ENCODE peak calls at places on chromosomes 1 and 21, in five cellular contexts. B, Y, I, U and N are unnamed samples.

GRCh38 chr1:29269356-29269755 is 33.0 kb downstream of the PTPRU start:
- DNase-seq in B (no peak), Y (no peak), I (peak; percentile 35), U (peak; percentile 40), N (no peak)

GRCh38 chr1:153353226-153353947 is 4.3 kb upstream of the S100A9 start:
- DNase-seq in B (no peak), Y (no peak), I (no peak), U (no peak), N (no peak)

GRCh38 chr1:86687595-86687994 is 16.8 kb upstream of the SH3GLB1 start:
- DNase-seq in B (no peak), Y (no peak), I (no peak), U (peak; percentile 14), N (no peak)

GRCh38 chr1:12549106-12549459 is 68.9 kb downstream of the DHRS3 start:
- DNase-seq in B (no peak), Y (peak; percentile 65), I (peak; percentile 90), U (peak; percentile 75), N (no peak)

GRCh38 chr21:46585191-46585953 is 19.5 kb downstream of the S100B start:
- DNase-seq in B (no peak), Y (no peak), I (no peak), U (no peak), N (no peak)

GRCh38 chr21:38293113-38293512 is 36.3 kb downstream of the KCNJ15 start:
- DNase-seq in B (no peak), Y (peak; percentile 66), I (no peak), U (no peak), N (no peak)

GRCh38 chr21:31877558-31877957 is 4.7 kb downstream of the HUNK start:
- DNase-seq in B (no peak), Y (no peak), I (no peak), U (no peak), N (no peak)

GRCh38 chr21:17758703-17759102 is 60.5 kb downstream of the C21orf91 start:
- DNase-seq in B (no peak), Y (no peak), I (no peak), U (peak; percentile 30), N (no peak)

GRCh38 chr1:79797487-79797886 is 791.0 kb upstream of the ADGRL4 start:
- DNase-seq in B (no peak), Y (no peak), I (no peak), U (no peak), N (no peak)

GRCh38 chr1:220458936-220459335 is 69.0 kb upstream of the MARK1 start:
- DNase-seq in B (no peak), Y (no peak), I (no peak), U (peak; percentile 44), N (no peak)

GRCh38 chr1:32426489-32427255 is 32.4 kb upstream of the BSDC1 start:
- DNase-seq in B (no peak), Y (peak; percentile 51), I (no peak), U (peak; percentile 20), N (no peak)

GRCh38 chr1:61776091-61776490 is 33.8 kb downstream of the PATJ start:
- DNase-seq in B (no peak), Y (no peak), I (no peak), U (no peak), N (no peak)

GRCh38 chr1:10825592-10825991 is 29.1 kb upstream of the CASZ1 start:
- DNase-seq in B (no peak), Y (no peak), I (no peak), U (no peak), N (no peak)

GRCh38 chr1:24918370-24918769 is 11.7 kb downstream of the RUNX3 start:
- DNase-seq in B (no peak), Y (no peak), I (no peak), U (no peak), N (no peak)

GRCh38 chr1:147099192-147099591 is 73.1 kb downstream of the PRKAB2 start:
- DNase-seq in B (no peak), Y (no peak), I (no peak), U (no peak), N (no peak)

GRCh38 chr1:246104927-246105326 is 402.2 kb downstream of the SMYD3 start:
- DNase-seq in B (no peak), Y (no peak), I (no peak), U (no peak), N (no peak)

GRCh38 chr1:244291171-244291866 is 160.4 kb downstream of the ADSS2 start:
- DNase-seq in B (no peak), Y (no peak), I (no peak), U (no peak), N (no peak)

GRCh38 chr1:2233997-2234761 is 6.1 kb downstream of the SKI start:
- DNase-seq in B (no peak), Y (peak; percentile 93), I (peak; percentile 98), U (peak; percentile 99), N (no peak)

GRCh38 chr21:15022608-15023261 is 42.1 kb downstream of the NRIP1 start:
- DNase-seq in B (no peak), Y (no peak), I (no peak), U (peak; percentile 32), N (no peak)

GRCh38 chr1:226719596-226720386 is 19.3 kb downstream of the ITPKB start:
- DNase-seq in B (no peak), Y (no peak), I (no peak), U (no peak), N (no peak)

GRCh38 chr1:159113783-159114182 is 37.2 kb upstream of the AIM2 start:
- DNase-seq in B (no peak), Y (no peak), I (no peak), U (peak; percentile 26), N (no peak)
- H3K4me3 ChIP-seq in B (no peak overlapping the region), Y (no peak overlapping the region), I (no peak overlapping the region), U (no peak overlapping the region), N (no peak overlapping the region)

DNA sequence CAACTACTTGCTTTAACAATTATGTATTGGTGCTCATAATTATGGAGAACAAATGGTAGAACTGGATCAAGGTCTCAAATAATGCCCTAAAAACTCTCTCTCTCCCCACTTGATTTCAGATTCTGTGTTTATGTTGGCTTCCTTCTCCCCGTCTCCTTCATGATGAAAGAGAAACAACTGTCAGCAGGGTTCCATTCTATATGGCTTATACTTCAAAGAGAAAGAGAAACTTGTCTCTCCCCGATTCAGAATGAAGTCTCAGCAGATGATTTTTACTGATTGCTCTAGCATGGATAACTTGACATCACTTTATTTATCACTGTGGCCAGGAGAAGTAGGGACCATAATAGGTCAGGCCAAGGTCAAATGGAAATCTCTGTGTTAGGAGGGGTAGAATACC is 575.6 kb downstream of the AGBL4 start:
- DNase-seq in B (no peak), Y (no peak), I (no peak), U (no peak), N (no peak)
- TF ChIP-seq CTCF in B (no peak), Y (no peak), I (no peak), U (no peak), N (no peak)

DNA sequence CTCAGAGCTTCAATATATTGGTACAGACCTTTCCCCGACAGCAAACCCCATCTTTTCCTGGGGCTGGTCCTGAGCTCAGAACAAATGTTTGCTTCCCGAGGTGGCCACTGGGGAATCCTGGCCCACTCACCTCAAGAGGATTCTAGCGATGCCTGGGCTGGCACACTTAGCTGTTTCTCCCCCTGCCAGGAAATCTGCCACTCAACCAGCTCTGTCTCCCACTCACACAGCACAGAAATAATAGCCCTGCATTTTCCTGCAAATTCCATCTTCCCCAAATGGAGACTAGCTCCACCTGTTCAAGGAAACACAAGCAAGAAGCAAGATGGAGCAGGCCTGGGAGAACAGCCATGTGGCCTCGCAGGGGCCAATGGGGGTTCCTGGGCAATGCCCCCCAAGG is 21.1 kb downstream of the KCNN3 start:
- DNase-seq in B (no peak), Y (no peak), I (no peak), U (no peak), N (no peak)
- H3K4me3 ChIP-seq in B (no peak overlapping the region), Y (no peak overlapping the region), I (no peak overlapping the region), U (no peak overlapping the region), N (no peak overlapping the region)

GRCh38 chr1:46132529-46133180 is at the start of gene PIK3R3:
- DNase-seq in B (peak; percentile 97), Y (peak; percentile 98), I (peak; percentile 99), U (peak; percentile 99), N (peak; percentile 98)

GRCh38 chr1:46128336-46128735 is 4.1 kb downstream of the PIK3R3 start:
- DNase-seq in B (no peak), Y (no peak), I (no peak), U (peak; percentile 57), N (peak; percentile 27)

GRCh38 chr1:46131093-46131492 is 1.3 kb downstream of the PIK3R3 start:
- DNase-seq in B (no peak), Y (no peak), I (no peak), U (no peak), N (no peak)

GRCh38 chr1:46131727-46132528 is 501 bp downstream of the PIK3R3 start:
- DNase-seq in B (no peak), Y (no peak), I (peak; percentile 65), U (peak; percentile 26), N (peak; percentile 30)

GRCh38 chr1:46130144-46130543 is 2.3 kb downstream of the PIK3R3 start:
- DNase-seq in B (no peak), Y (no peak), I (no peak), U (no peak), N (no peak)
- TF ChIP-seq CTCF in B (peak; percentile 15), Y (no peak), I (no peak), U (no peak), N (peak; percentile 15)

GRCh38 chr1:111201275-111202090 is 1.0 kb upstream of the DENND2D start:
- DNase-seq in B (no peak), Y (no peak), I (no peak), U (peak; percentile 43), N (no peak)

GRCh38 chr1:111199329-111199728 is 1.1 kb downstream of the DENND2D start:
- DNase-seq in B (no peak), Y (no peak), I (no peak), U (no peak), N (no peak)

GRCh38 chr1:111199881-111200801 is at the start of gene DENND2D:
- DNase-seq in B (no peak), Y (peak; percentile 85), I (peak; percentile 74), U (no peak), N (no peak)

GRCh38 chr1:111202366-111202706 is 1.9 kb upstream of the DENND2D start:
- DNase-seq in B (no peak), Y (no peak), I (no peak), U (no peak), N (peak; percentile 14)

GRCh38 chr1:111200802-111201161 is 336 bp upstream of the DENND2D start:
- DNase-seq in B (no peak), Y (no peak), I (no peak), U (no peak), N (no peak)
- H3K4me3 ChIP-seq in B (peak overlapping the region; percentile 63), Y (no peak overlapping the region), I (no peak overlapping the region), U (no peak overlapping the region), N (no peak overlapping the region)

GRCh38 chr1:93813076-93813475 is 65.9 kb downstream of the DNTTIP2 start:
- DNase-seq in B (no peak), Y (no peak), I (no peak), U (no peak), N (no peak)
- TF ChIP-seq CTCF in B (no peak), Y (no peak), I (no peak), U (no peak), N (no peak)